ENCODE peak calls at places on chromosomes 5 and 9, in four cellular contexts. P, X, R and E are unnamed samples.

GRCh38 chr9:137742698-137743097 is 123.9 kb downstream of the EHMT1 start:
- DNase-seq in P (no peak), X (no peak), R (no peak), E (no peak)

GRCh38 chr5:139021346-139021745 is 146.2 kb upstream of the LRRTM2 start:
- DNase-seq in P (no peak), X (no peak), R (no peak), E (no peak)

GRCh38 chr5:179307006-179307800 is 38.1 kb downstream of the ADAMTS2 start:
- DNase-seq in P (no peak), X (no peak), R (no peak), E (no peak)

GRCh38 chr9:122380293-122380692 is 9.5 kb downstream of the PTGS1 start:
- DNase-seq in P (no peak), X (no peak), R (no peak), E (no peak)

GRCh38 chr9:132698989-132699388 is 28.7 kb downstream of the GTF3C4 start:
- DNase-seq in P (no peak), X (peak; percentile 1), R (no peak), E (no peak)

GRCh38 chr5:59079622-59080620 is 497.0 kb downstream of the RAB3C start:
- DNase-seq in P (no peak), X (peak; percentile 99), R (no peak), E (no peak)

GRCh38 chr9:31608413-31608812 is 776.0 kb upstream of the ACO1 start:
- DNase-seq in P (no peak), X (peak; percentile 90), R (no peak), E (peak; percentile 37)

GRCh38 chr9:94984891-94985476 is 258.5 kb downstream of the AOPEP start:
- DNase-seq in P (no peak), X (no peak), R (no peak), E (no peak)

GRCh38 chr5:22793463-22793862 is 59.7 kb downstream of the CDH12 start:
- DNase-seq in P (no peak), X (no peak), R (no peak), E (no peak)